ENCODE peak calls at places on chromosomes 2 and 18, in ten cellular contexts. C is A549; F is colonic mucosa; M is PC-3; S is adrenal gland; I is CD8-positive, alpha-beta memory T cell; E is OCI-LY7; O is tibial nerve; U is CD4-positive, alpha-beta memory T cell; T is right lobe of liver. D is an unnamed sample.

GRCh38 chr2:120607996-120608395 is 127.7 kb upstream of the GLI2 start:
- DNase-seq in U (no peak), E (no peak), T (peak; percentile 40), I (no peak), S (no peak), O (no peak), F (no peak), C (no peak), M (no peak), D (no peak)

GRCh38 chr2:196259507-196260481 is 88.4 kb upstream of the STK17B start:
- DNase-seq in O (no peak), S (no peak), I (no peak), E (no peak), F (no peak), T (no peak), U (peak; percentile 34), C (no peak), M (peak; percentile 86), D (peak; percentile 91)

GRCh38 chr2:103435010-103435409 is 673.2 kb downstream of the TMEM182 start:
- DNase-seq in U (no peak), C (no peak), E (no peak), F (no peak), I (no peak), S (no peak), M (peak; percentile 44), O (no peak), T (no peak), D (peak; percentile 26)

GRCh38 chr18:48667276-48668254 is 128.7 kb downstream of the CTIF start:
- DNase-seq in E (peak; percentile 27), M (peak; percentile 3), I (no peak), C (no peak), F (no peak), S (peak; percentile 74), O (no peak), U (no peak), T (no peak), D (no peak)

GRCh38 chr18:24470022-24470618 is 9.7 kb downstream of the HRH4 start:
- DNase-seq in U (no peak), I (no peak), M (no peak), S (no peak), F (no peak), O (no peak), T (peak; percentile 73), E (no peak), C (no peak), D (no peak)

GRCh38 chr2:96353032-96353561 is 17.5 kb downstream of the NCAPH start:
- DNase-seq in T (no peak), C (no peak), I (no peak), S (peak; percentile 81), U (no peak), E (no peak), O (no peak), F (no peak), M (no peak), D (no peak)

GRCh38 chr2:51535763-51536162 is 503.8 kb upstream of the NRXN1 start:
- DNase-seq in E (no peak), O (no peak), U (no peak), F (no peak), S (no peak), I (no peak), T (no peak), M (no peak), C (no peak), D (no peak)

GRCh38 chr2:149464396-149464795 is 123.2 kb downstream of the MMADHC start:
- DNase-seq in T (no peak), U (no peak), F (no peak), E (no peak), I (no peak), C (no peak), O (no peak), M (no peak), S (no peak), D (no peak)

GRCh38 chr2:233363744-233364235 is 9.5 kb downstream of the DGKD start:
- DNase-seq in S (no peak), M (no peak), C (no peak), F (no peak), T (no peak), E (peak; percentile 54), I (no peak), O (no peak), U (no peak), D (no peak)

GRCh38 chr18:79248495-79249078 is 147.1 kb upstream of the NFATC1 start:
- DNase-seq in O (no peak), C (no peak), U (no peak), E (no peak), M (no peak), F (no peak), T (no peak), S (no peak), I (no peak), D (no peak)

GRCh38 chr2:47535991-47536390 is 133.0 kb downstream of the MSH2 start:
- DNase-seq in M (peak; percentile 63), C (no peak), I (no peak), S (peak; percentile 84), U (no peak), F (no peak), O (no peak), T (no peak), E (no peak), D (no peak)

GRCh38 chr2:232889876-232890401 is 19.9 kb downstream of the SNORC start:
- DNase-seq in S (peak; percentile 45), M (no peak), T (peak; percentile 23), C (no peak), U (no peak), O (no peak), I (no peak), F (no peak), E (no peak), D (no peak)

GRCh38 chr18:48026216-48026615 is 95.8 kb upstream of the SMAD2 start:
- DNase-seq in E (no peak), F (no peak), T (no peak), S (peak; percentile 49), I (no peak), C (no peak), M (no peak), U (no peak), O (no peak), D (no peak)

DNA sequence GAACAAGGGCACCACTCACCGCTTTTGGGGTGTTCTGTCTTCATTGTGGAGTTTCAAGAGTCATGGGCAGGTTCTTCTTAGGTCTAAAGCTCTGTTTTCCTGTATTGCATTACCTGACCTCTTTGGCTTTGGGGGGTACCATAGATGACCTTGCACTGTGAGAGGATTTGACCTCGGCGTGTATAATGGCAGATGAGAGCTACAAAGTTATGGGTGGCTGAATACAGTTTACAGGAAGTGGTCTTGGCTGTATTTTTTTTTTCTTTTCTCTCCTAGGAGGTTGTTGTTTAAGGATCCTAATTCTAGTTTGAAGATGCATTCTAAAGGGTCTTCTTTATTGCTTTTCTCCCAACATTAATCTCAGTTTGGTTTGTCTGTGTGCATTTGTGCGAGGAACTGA is 11.5 kb downstream of the GAL3ST2 start:
- DNase-seq in I (no peak), T (no peak), U (no peak), S (no peak), F (no peak), E (peak; percentile 12), C (no peak), M (no peak), O (no peak), D (no peak)
- H3K27ac ChIP-seq in I (no peak overlapping the region), T (no peak overlapping the region), U (no peak overlapping the region), S (no peak overlapping the region), F (peak overlapping the region; percentile 41), E (no peak overlapping the region), C (no peak overlapping the region), M (no peak overlapping the region), O (no peak overlapping the region), D (no peak overlapping the region)

GRCh38 chr2:134583462-134583861 is 135.3 kb downstream of the TMEM163 start:
- DNase-seq in U (no peak), O (no peak), M (no peak), S (no peak), E (no peak), I (no peak), F (no peak), T (no peak), C (no peak), D (no peak)
- H3K27ac ChIP-seq in U (no peak overlapping the region), O (no peak overlapping the region), M (no peak overlapping the region), S (no peak overlapping the region), E (no peak overlapping the region), I (no peak overlapping the region), F (no peak overlapping the region), T (no peak overlapping the region), C (no peak overlapping the region), D (no peak overlapping the region)

DNA sequence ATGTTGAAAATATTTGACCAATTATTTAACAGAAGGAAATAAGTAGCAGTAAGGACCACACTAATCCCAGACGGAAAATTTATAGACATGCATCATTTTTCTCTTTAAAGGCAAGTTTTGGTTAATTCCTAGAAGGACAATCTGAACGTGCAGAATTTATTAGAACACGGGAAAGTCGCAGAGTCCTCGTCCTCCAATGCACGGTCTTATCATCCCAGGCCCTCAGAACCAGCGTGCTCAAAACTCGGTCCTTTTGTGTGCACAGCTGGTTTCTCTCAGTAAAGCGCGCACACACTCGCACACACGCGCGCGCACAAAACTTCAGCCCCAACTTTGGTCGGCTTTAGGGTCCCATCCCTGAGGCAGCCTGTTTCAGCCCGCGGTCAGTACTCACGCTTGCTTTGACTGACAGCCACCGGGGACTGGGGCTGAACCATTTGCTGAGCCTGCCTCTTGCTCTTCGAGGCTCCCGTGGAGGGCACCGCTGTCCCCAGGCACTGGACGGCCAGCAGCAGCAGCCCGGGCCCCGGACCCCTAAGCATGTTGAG is 533 bp downstream of the FN1 start:
- DNase-seq in U (peak; percentile 1), M (peak; percentile 37), T (no peak), I (no peak), F (no peak), S (no peak), C (peak; percentile 30), E (no peak), O (no peak), D (no peak)
- H3K27ac ChIP-seq in U (no peak overlapping the region), M (peak overlapping the region; percentile 63), T (peak overlapping the region; percentile 84), I (no peak overlapping the region), F (peak overlapping the region; percentile 71), S (no peak overlapping the region), C (peak overlapping the region; percentile 92), E (no peak overlapping the region), O (peak overlapping the region; percentile 95), D (no peak overlapping the region)

GRCh38 chr2:240586198-240586918 is at the start of gene CAPN10:
- DNase-seq in I (peak; percentile 96), S (peak; percentile 99), M (peak; percentile 94), F (peak; percentile 98), C (peak; percentile 88), U (peak; percentile 96), T (peak; percentile 99), E (peak; percentile 97), O (peak; percentile 95), D (peak; percentile 78)

GRCh38 chr2:240588669-240589068 is 2.1 kb downstream of the CAPN10 start:
- DNase-seq in E (no peak), M (no peak), C (no peak), O (no peak), U (no peak), I (no peak), F (no peak), T (no peak), S (no peak), D (no peak)

GRCh38 chr2:240585681-240586197 is 795 bp upstream of the CAPN10 start:
- DNase-seq in E (no peak), S (no peak), F (no peak), M (no peak), T (peak; percentile 48), O (no peak), C (no peak), I (no peak), U (no peak), D (no peak)

GRCh38 chr2:240588006-240588655 is 1.6 kb downstream of the CAPN10 start:
- DNase-seq in T (peak; percentile 36), O (no peak), U (no peak), E (no peak), C (no peak), I (no peak), M (no peak), F (no peak), S (no peak), D (no peak)

GRCh38 chr2:240586919-240587800 is 626 bp downstream of the CAPN10 start:
- DNase-seq in I (peak; percentile 63), S (peak; percentile 74), U (peak; percentile 55), C (no peak), E (peak; percentile 64), F (peak; percentile 72), O (no peak), M (peak; percentile 51), T (peak; percentile 64), D (no peak)
- H3K27ac ChIP-seq in I (peak overlapping the region; percentile 70), S (peak overlapping the region; percentile 78), U (peak overlapping the region; percentile 80), C (peak overlapping the region; percentile 95), E (peak overlapping the region; percentile 98), F (peak overlapping the region; percentile 96), O (peak overlapping the region; percentile 95), M (no peak overlapping the region), T (peak overlapping the region; percentile 93), D (peak overlapping the region; percentile 73)

D was measured in epithelial cell of prostate.